ENCODE peak calls at places on chromosomes 7 and 10, in nine cellular contexts. N is A549; C is IMR-90; Z is CD8-positive, alpha-beta memory T cell; G is left lung; F is K562; A is neural progenitor cell; E is fibroblast of lung; X is GM23338. B is an unnamed sample.
A peak's percentile ranks its signal among the peaks of the same experiment; 100 is the strongest.

GRCh38 chr7:143367972-143368371 is 5.5 kb upstream of the FAM131B start:
- DNase-seq in N (peak; percentile 58), C (no peak), Z (no peak), G (no peak), F (no peak), A (no peak), E (no peak), X (no peak), B (no peak)

GRCh38 chr10:13559124-13559700 is 27.6 kb upstream of the PRPF18 start:
- DNase-seq in N (no peak), C (peak; percentile 8), Z (no peak), G (no peak), F (no peak), A (no peak), E (no peak), X (no peak), B (no peak)

GRCh38 chr7:88386757-88387156 is 80.1 kb upstream of the STEAP4 start:
- DNase-seq in N (no peak), C (no peak), Z (no peak), G (no peak), F (no peak), A (no peak), E (no peak), X (no peak), B (no peak)

GRCh38 chr10:126804396-126804795 is 100.8 kb upstream of the DOCK1 start:
- DNase-seq in N (no peak), C (no peak), Z (no peak), G (no peak), F (no peak), A (no peak), E (no peak), X (no peak), B (no peak)

GRCh38 chr10:69456880-69457693 is 5.8 kb downstream of the TSPAN15 start:
- DNase-seq in N (no peak), C (no peak), Z (no peak), G (no peak), F (no peak), A (no peak), E (no peak), X (no peak), B (no peak)

GRCh38 chr7:45252857-45253256 is 95.3 kb downstream of the RAMP3 start:
- DNase-seq in N (no peak), C (no peak), Z (no peak), G (no peak), F (no peak), A (no peak), E (no peak), X (no peak), B (no peak)

GRCh38 chr7:107506683-107507339 is 37.0 kb downstream of the GPR22 start:
- DNase-seq in N (no peak), C (peak; percentile 2), Z (no peak), G (peak; percentile 68), F (no peak), A (no peak), E (no peak), X (no peak), B (peak; percentile 15)

GRCh38 chr7:26531926-26532325 is 240.3 kb downstream of the SNX10 start:
- DNase-seq in N (no peak), C (no peak), Z (no peak), G (no peak), F (no peak), A (no peak), E (no peak), X (no peak), B (no peak)

GRCh38 chr7:152870106-152870693 is 110.6 kb downstream of the ACTR3B start:
- DNase-seq in N (no peak), C (no peak), Z (no peak), G (no peak), F (no peak), A (no peak), E (no peak), X (no peak), B (no peak)

GRCh38 chr10:48613015-48613414 is 8.1 kb upstream of the ARHGAP22 start:
- DNase-seq in N (no peak), C (peak; percentile 20), Z (no peak), G (no peak), F (no peak), A (no peak), E (no peak), X (no peak), B (no peak)

GRCh38 chr10:42477170-42477569 is 161.2 kb downstream of the ZNF33B start:
- DNase-seq in N (no peak), C (no peak), Z (no peak), G (no peak), F (no peak), A (no peak), E (no peak), X (no peak), B (no peak)

GRCh38 chr10:19658622-19659233 is 157.5 kb upstream of the PLXDC2 start:
- DNase-seq in N (no peak), C (no peak), Z (no peak), G (no peak), F (no peak), A (no peak), E (no peak), X (no peak), B (no peak)

GRCh38 chr10:110239892-110240291 is 32.5 kb downstream of the MXI1 start:
- DNase-seq in N (no peak), C (no peak), Z (no peak), G (no peak), F (no peak), A (no peak), E (peak; percentile 57), X (no peak), B (no peak)

GRCh38 chr7:135094472-135095237 is 53.2 kb upstream of the TMEM140 start:
- DNase-seq in N (no peak), C (no peak), Z (no peak), G (no peak), F (no peak), A (no peak), E (no peak), X (no peak), B (no peak)

GRCh38 chr10:98673156-98673765 is 226.5 kb upstream of the HPS1 start:
- DNase-seq in N (no peak), C (no peak), Z (no peak), G (no peak), F (no peak), A (no peak), E (peak; percentile 39), X (no peak), B (no peak)

GRCh38 chr10:85429126-85429525 is 937.5 kb downstream of the GRID1 start:
- DNase-seq in N (no peak), C (no peak), Z (no peak), G (no peak), F (no peak), A (no peak), E (no peak), X (no peak), B (no peak)

DNA sequence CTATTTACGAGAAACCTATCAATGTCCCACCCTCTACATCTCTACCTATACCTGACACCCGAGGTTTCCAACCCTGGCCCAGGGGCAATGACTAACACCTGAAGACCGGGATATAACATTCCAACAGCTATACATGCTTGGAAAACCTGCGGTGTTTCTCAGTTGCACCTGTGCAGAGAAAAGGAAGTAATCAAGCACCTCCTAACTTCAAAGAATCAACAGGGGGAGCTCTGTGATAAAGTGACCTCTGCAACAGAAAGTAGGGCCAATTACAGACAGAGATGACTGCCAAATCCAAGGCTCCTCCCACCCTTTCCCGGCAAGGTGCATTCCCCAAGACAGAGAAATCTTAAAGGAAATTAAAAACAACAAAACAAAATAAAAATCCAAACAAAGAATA is 41.3 kb downstream of the CCDC6 start:
- DNase-seq in N (peak; percentile 23), C (peak; percentile 18), Z (no peak), G (no peak), F (peak; percentile 55), A (peak; percentile 33), E (peak; percentile 37), X (peak; percentile 81), B (peak; percentile 13)
- H3K4me3 ChIP-seq in N (no peak overlapping the region), C (no peak overlapping the region), Z (no peak overlapping the region), G (no peak overlapping the region), F (no peak overlapping the region), A (no peak overlapping the region), E (no peak overlapping the region), X (no peak overlapping the region), B (no peak overlapping the region)

DNA sequence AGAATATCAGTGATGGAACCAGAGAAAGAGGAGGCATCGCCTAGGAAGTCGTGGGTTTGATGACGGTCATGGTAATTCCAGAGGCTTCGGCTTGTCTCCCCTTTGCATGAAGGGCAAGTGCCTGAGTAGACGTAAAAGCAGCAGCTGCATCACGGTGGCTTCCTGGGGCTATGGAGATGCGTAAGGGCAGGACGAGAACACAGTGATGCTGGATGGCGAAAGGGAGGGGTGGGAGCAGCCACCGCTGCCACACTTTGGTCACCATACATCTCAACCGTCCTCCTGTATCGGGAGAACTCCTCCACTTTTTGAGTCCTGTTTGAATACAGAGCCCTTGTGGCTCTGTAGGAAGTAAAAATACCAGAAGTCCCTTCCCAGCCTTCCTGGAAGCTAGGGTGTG is 182.7 kb downstream of the ZMYND11 start:
- DNase-seq in N (no peak), C (no peak), Z (no peak), G (no peak), F (no peak), A (no peak), E (no peak), X (no peak), B (no peak)
- H3K27ac ChIP-seq in N (no peak overlapping the region), C (peak overlapping the region; percentile 27), Z (no peak overlapping the region), G (peak overlapping the region; percentile 13), F (no peak overlapping the region), A (no peak overlapping the region), E (peak overlapping the region; percentile 40), X (no peak overlapping the region), B (no peak overlapping the region)

DNA sequence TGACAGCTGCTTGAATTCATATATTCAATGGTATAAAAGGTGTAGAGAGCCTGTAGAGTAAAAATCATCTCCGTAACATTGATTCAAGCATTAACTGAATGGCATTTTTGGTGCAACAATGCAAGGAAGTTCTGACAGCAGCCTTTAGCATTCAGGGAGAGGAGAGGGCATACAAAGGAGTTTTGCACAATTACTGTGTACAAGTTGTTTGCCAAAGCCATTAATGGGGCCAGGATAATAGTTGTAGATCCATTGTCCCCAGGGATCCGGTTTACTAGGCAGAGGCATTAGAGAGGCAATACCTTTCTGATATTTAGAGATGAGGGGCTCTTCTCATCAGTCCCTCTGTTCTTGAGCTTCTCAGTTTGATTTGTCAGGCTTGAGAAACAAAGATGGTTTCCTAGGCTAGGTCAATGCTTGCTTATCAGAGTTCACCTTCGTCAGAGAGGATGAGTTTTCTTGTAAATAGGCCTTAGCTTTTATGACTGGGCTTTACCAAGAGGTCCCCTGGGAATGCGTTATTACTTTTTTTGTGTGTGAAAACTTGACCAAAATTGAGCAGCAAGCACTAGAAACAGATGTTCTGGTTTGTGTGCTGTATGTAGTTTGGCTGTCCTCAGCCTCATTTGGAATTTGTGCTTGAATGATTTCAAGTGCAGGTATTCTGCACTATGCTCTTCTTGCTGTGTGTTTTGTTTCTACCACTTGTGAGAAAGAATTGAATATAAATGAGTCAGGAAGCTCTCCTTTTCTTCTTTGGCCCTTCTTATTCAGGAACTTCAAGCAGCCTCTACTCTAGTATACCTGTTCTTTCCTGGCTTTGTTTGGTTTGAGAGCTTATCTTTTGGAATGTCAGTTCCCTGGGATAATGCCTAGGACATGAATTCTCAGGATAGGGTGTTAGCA is 32.0 kb downstream of the SND1 start:
- DNase-seq in N (no peak), C (no peak), Z (no peak), G (no peak), F (no peak), A (no peak), E (no peak), X (peak; percentile 82), B (no peak)
- H3K4me3 ChIP-seq in N (no peak overlapping the region), C (no peak overlapping the region), Z (no peak overlapping the region), G (no peak overlapping the region), F (no peak overlapping the region), A (no peak overlapping the region), E (no peak overlapping the region), X (peak overlapping the region; percentile 23), B (no peak overlapping the region)

GRCh38 chr7:76129366-76129765 is 72.3 kb upstream of the SRRM3 start:
- DNase-seq in N (no peak), C (peak; percentile 37), Z (no peak), G (no peak), F (no peak), A (no peak), E (no peak), X (no peak), B (no peak)
- H3K27ac ChIP-seq in N (peak overlapping the region; percentile 42), C (no peak overlapping the region), Z (no peak overlapping the region), G (no peak overlapping the region), F (no peak overlapping the region), A (no peak overlapping the region), E (no peak overlapping the region), X (peak overlapping the region; percentile 32), B (no peak overlapping the region)